ENCODE peak calls at places on chromosome 7, in four cellular contexts. One of them, this sample, is unnamed.

GRCh38 chr7:2980406-2981102 is 63.1 kb downstream of the CARD11 start:
- DNase-seq in endothelial cell of umbilical vein: no peak
- DNase-seq in brain microvascular endothelial cell: no peak
- DNase-seq in cardiac fibroblast: no peak
- DNase-seq in this sample: no peak

GRCh38 chr7:143437568-143437967 is 5.7 kb upstream of the TAS2R60 start:
- DNase-seq in endothelial cell of umbilical vein: peak; percentile 65
- DNase-seq in cardiac fibroblast: no peak
- DNase-seq in brain microvascular endothelial cell: no peak
- DNase-seq in this sample: no peak

GRCh38 chr7:7675686-7676085 is 35.1 kb downstream of the UMAD1 start:
- DNase-seq in endothelial cell of umbilical vein: no peak
- DNase-seq in cardiac fibroblast: no peak
- DNase-seq in brain microvascular endothelial cell: no peak
- DNase-seq in this sample: no peak

GRCh38 chr7:80107278-80107677 is 27.4 kb upstream of the GNAI1 start:
- DNase-seq in brain microvascular endothelial cell: no peak
- DNase-seq in endothelial cell of umbilical vein: peak; percentile 59
- DNase-seq in cardiac fibroblast: no peak
- DNase-seq in this sample: no peak

GRCh38 chr7:127536426-127537152 is 48.8 kb downstream of the GCC1 start:
- DNase-seq in cardiac fibroblast: no peak
- DNase-seq in endothelial cell of umbilical vein: no peak
- DNase-seq in brain microvascular endothelial cell: no peak
- DNase-seq in this sample: peak; percentile 12

GRCh38 chr7:55194522-55194921 is 170.6 kb upstream of the LANCL2 start:
- DNase-seq in endothelial cell of umbilical vein: peak; percentile 46
- DNase-seq in cardiac fibroblast: no peak
- DNase-seq in brain microvascular endothelial cell: no peak
- DNase-seq in this sample: no peak

GRCh38 chr7:17849504-17849903 is 90.8 kb downstream of the SNX13 start:
- DNase-seq in endothelial cell of umbilical vein: no peak
- DNase-seq in cardiac fibroblast: peak; percentile 25
- DNase-seq in brain microvascular endothelial cell: peak; percentile 73
- DNase-seq in this sample: peak; percentile 8

GRCh38 chr7:6162650-6163366 is 109.6 kb downstream of the CYTH3 start:
- DNase-seq in brain microvascular endothelial cell: no peak
- DNase-seq in endothelial cell of umbilical vein: no peak
- DNase-seq in cardiac fibroblast: no peak
- DNase-seq in this sample: no peak

GRCh38 chr7:26699761-26700160 is 164.6 kb downstream of the SKAP2 start:
- DNase-seq in brain microvascular endothelial cell: no peak
- DNase-seq in endothelial cell of umbilical vein: no peak
- DNase-seq in cardiac fibroblast: no peak
- DNase-seq in this sample: no peak

GRCh38 chr7:122965306-122965705 is 30.2 kb downstream of the TAS2R16 start:
- DNase-seq in endothelial cell of umbilical vein: no peak
- DNase-seq in brain microvascular endothelial cell: no peak
- DNase-seq in cardiac fibroblast: no peak
- DNase-seq in this sample: no peak

GRCh38 chr7:55052081-55052480 is 33.3 kb downstream of the EGFR start:
- DNase-seq in endothelial cell of umbilical vein: peak; percentile 41
- DNase-seq in cardiac fibroblast: no peak
- DNase-seq in brain microvascular endothelial cell: peak; percentile 90
- DNase-seq in this sample: no peak

GRCh38 chr7:70568674-70569334 is 563.1 kb upstream of the GALNT17 start:
- DNase-seq in cardiac fibroblast: peak; percentile 6
- DNase-seq in brain microvascular endothelial cell: no peak
- DNase-seq in endothelial cell of umbilical vein: no peak
- DNase-seq in this sample: no peak

GRCh38 chr7:107742678-107743566 is 1.0 kb upstream of the CBLL1 start:
- DNase-seq in endothelial cell of umbilical vein: no peak
- DNase-seq in cardiac fibroblast: no peak
- DNase-seq in brain microvascular endothelial cell: no peak
- DNase-seq in this sample: no peak

GRCh38 chr7:33743594-33743993 is 161.7 kb upstream of the BMPER start:
- DNase-seq in cardiac fibroblast: peak; percentile 98
- DNase-seq in endothelial cell of umbilical vein: no peak
- DNase-seq in brain microvascular endothelial cell: peak; percentile 77
- DNase-seq in this sample: peak; percentile 84

GRCh38 chr7:155251831-155252230 is 45.8 kb upstream of the INSIG1 start:
- DNase-seq in cardiac fibroblast: no peak
- DNase-seq in endothelial cell of umbilical vein: no peak
- DNase-seq in brain microvascular endothelial cell: no peak
- DNase-seq in this sample: no peak

GRCh38 chr7:42489299-42489698 is 252.3 kb upstream of the GLI3 start:
- DNase-seq in brain microvascular endothelial cell: no peak
- DNase-seq in endothelial cell of umbilical vein: no peak
- DNase-seq in cardiac fibroblast: no peak
- DNase-seq in this sample: no peak

GRCh38 chr7:138127996-138128395 is 51.7 kb downstream of the AKR1D1 start:
- DNase-seq in cardiac fibroblast: no peak
- DNase-seq in brain microvascular endothelial cell: no peak
- DNase-seq in endothelial cell of umbilical vein: no peak
- DNase-seq in this sample: no peak

GRCh38 chr7:157979631-157980340 is 607.8 kb downstream of the PTPRN2 start:
- DNase-seq in cardiac fibroblast: no peak
- DNase-seq in endothelial cell of umbilical vein: no peak
- DNase-seq in brain microvascular endothelial cell: no peak
- DNase-seq in this sample: no peak
- TF ChIP-seq CTCF in cardiac fibroblast: no peak
- TF ChIP-seq CTCF in endothelial cell of umbilical vein: no peak
- TF ChIP-seq CTCF in brain microvascular endothelial cell: no peak
- TF ChIP-seq CTCF in this sample: no peak

GRCh38 chr7:140400381-140400780 is 2.1 kb upstream of the SLC37A3 start:
- DNase-seq in endothelial cell of umbilical vein: peak; percentile 18
- DNase-seq in cardiac fibroblast: no peak
- DNase-seq in brain microvascular endothelial cell: no peak
- DNase-seq in this sample: no peak

GRCh38 chr7:140404565-140405080 is 765 bp downstream of the RAB19 start:
- DNase-seq in endothelial cell of umbilical vein: no peak
- DNase-seq in cardiac fibroblast: no peak
- DNase-seq in brain microvascular endothelial cell: no peak
- DNase-seq in this sample: no peak

GRCh38 chr7:140403878-140404564 is at the start of gene RAB19:
- DNase-seq in brain microvascular endothelial cell: no peak
- DNase-seq in cardiac fibroblast: no peak
- DNase-seq in endothelial cell of umbilical vein: no peak
- DNase-seq in this sample: no peak

GRCh38 chr7:140398821-140399220 is 491 bp upstream of the SLC37A3 start:
- DNase-seq in cardiac fibroblast: no peak
- DNase-seq in endothelial cell of umbilical vein: peak; percentile 6
- DNase-seq in brain microvascular endothelial cell: no peak
- DNase-seq in this sample: no peak

DNA sequence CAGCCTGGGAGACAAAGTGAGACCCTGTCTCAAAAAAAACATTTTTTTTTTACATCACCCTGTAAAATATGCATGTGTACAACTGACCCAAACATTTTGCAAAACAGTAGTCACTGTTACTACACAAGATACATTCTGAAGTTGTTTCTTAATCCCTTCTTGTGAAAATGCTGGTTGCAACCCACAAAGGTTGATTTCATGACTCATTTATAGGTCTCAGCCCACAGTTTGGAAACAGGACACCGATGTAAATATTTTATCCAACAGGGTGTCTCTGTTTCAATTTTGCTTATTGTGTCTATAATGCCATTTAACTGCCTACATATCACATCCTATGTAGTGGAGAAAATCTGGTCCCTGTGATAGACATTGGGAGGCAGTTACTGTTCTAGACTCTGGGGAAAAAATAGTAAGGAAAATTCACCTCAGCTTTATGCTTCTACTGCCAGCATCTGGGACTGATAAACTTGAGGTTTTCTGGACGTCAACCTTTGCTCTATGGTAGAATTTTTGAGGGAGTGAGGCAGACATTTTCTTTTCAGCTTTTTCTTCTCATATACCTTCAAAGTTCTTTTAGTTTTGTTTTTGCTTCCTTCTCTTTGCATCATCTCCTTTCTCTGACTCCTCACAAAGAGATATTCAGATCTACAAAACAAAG is 1.6 kb upstream of the RAB19 start:
- DNase-seq in cardiac fibroblast: peak; percentile 56
- DNase-seq in endothelial cell of umbilical vein: no peak
- DNase-seq in brain microvascular endothelial cell: peak; percentile 48
- DNase-seq in this sample: peak; percentile 87
- TF ChIP-seq CTCF in cardiac fibroblast: no peak
- TF ChIP-seq CTCF in endothelial cell of umbilical vein: no peak
- TF ChIP-seq CTCF in brain microvascular endothelial cell: no peak
- TF ChIP-seq CTCF in this sample: no peak

GRCh38 chr7:99928994-99929729 is at the start of gene GJC3:
- DNase-seq in endothelial cell of umbilical vein: peak; percentile 80
- DNase-seq in brain microvascular endothelial cell: peak; percentile 34
- DNase-seq in cardiac fibroblast: peak; percentile 66
- DNase-seq in this sample: peak; percentile 45
- TF ChIP-seq CTCF in endothelial cell of umbilical vein: peak; percentile 22
- TF ChIP-seq CTCF in brain microvascular endothelial cell: peak; percentile 56
- TF ChIP-seq CTCF in cardiac fibroblast: no peak
- TF ChIP-seq CTCF in this sample: peak; percentile 34

DNA sequence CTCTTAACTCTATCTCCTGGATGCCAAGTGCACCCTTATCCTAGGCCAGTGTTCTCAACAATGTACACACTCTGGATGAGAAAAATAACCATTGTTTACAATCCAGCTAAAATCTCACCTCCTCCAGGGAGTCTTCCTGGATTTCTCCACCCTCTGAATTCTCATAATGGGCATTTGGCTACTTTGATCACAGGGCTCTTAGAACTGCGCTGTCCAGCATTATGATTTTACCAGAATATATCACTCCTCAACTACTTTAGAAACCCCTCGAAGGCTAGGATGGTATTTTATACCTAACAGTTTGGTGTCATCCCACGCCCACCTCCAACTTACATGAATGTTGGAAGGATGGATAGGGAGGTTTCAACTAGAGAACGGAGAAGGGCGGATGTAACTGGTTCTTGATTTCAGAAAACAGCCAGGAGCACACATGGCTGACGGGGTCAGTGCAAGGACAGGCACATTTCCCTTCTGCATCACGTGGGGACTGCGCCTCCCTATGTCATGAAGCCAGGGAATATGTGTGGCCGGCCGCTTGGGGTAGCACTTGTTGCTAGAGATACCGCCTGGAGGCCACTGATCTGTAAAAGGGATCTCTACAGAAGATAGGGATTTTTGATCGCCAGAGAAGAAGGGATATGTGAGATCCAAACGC is 1.2 kb upstream of the ATP6V0E2 start:
- DNase-seq in cardiac fibroblast: peak; percentile 77
- DNase-seq in endothelial cell of umbilical vein: peak; percentile 80
- DNase-seq in brain microvascular endothelial cell: peak; percentile 90
- DNase-seq in this sample: peak; percentile 86
- TF ChIP-seq CTCF in cardiac fibroblast: peak; percentile 28
- TF ChIP-seq CTCF in endothelial cell of umbilical vein: no peak
- TF ChIP-seq CTCF in brain microvascular endothelial cell: peak; percentile 44
- TF ChIP-seq CTCF in this sample: peak; percentile 23

GRCh38 chr7:142319970-142320369 is 62.1 kb upstream of the PRSS58 start:
- DNase-seq in brain microvascular endothelial cell: no peak
- DNase-seq in endothelial cell of umbilical vein: no peak
- DNase-seq in cardiac fibroblast: no peak
- DNase-seq in this sample: no peak
- TF ChIP-seq CTCF in brain microvascular endothelial cell: peak; percentile 69
- TF ChIP-seq CTCF in endothelial cell of umbilical vein: peak; percentile 9
- TF ChIP-seq CTCF in cardiac fibroblast: peak; percentile 26
- TF ChIP-seq CTCF in this sample: peak; percentile 16

DNA sequence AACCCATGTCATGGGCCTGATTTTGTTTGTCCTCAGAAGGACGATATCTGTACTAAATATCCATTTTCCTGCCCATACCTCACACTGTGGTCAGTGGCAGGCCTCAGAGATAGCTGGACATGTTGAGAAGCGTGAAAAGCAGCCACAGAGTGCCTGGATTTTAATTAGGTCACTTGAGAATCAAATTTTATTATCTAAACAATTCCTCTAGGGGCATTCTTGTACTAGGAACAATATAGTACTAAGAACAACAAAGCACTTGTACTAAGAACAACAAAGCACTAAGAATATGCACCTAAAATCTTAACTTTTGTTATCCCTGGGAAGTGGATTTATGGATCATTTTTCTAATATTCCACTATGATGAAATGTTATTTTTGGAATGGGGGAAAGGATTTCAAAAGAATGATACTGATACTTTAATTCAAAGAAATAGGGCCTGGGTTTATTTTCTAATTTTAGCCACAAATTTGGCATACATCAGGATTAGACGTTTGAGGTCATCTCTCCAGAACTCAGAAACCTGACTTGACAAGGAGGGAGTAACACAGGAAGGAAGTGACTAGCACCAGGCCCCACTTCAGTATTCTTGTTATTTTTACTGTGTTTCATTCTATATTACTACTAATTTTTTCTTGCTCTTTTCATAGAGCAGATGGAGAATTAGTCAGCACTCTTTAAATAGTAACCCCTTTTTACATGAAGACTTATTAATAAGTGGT is 112.2 kb downstream of the EXOC4 start:
- DNase-seq in brain microvascular endothelial cell: peak; percentile 60
- DNase-seq in cardiac fibroblast: peak; percentile 74
- DNase-seq in endothelial cell of umbilical vein: peak; percentile 86
- DNase-seq in this sample: no peak
- TF ChIP-seq CTCF in brain microvascular endothelial cell: no peak
- TF ChIP-seq CTCF in cardiac fibroblast: no peak
- TF ChIP-seq CTCF in endothelial cell of umbilical vein: no peak
- TF ChIP-seq CTCF in this sample: no peak

GRCh38 chr7:100588438-100588837 is 2.3 kb downstream of the FBXO24 start:
- DNase-seq in endothelial cell of umbilical vein: peak; percentile 41
- DNase-seq in cardiac fibroblast: peak; percentile 41
- DNase-seq in brain microvascular endothelial cell: peak; percentile 25
- DNase-seq in this sample: peak; percentile 46
- TF ChIP-seq CTCF in endothelial cell of umbilical vein: peak; percentile 32
- TF ChIP-seq CTCF in cardiac fibroblast: peak; percentile 45
- TF ChIP-seq CTCF in brain microvascular endothelial cell: peak; percentile 55
- TF ChIP-seq CTCF in this sample: peak; percentile 43

DNA sequence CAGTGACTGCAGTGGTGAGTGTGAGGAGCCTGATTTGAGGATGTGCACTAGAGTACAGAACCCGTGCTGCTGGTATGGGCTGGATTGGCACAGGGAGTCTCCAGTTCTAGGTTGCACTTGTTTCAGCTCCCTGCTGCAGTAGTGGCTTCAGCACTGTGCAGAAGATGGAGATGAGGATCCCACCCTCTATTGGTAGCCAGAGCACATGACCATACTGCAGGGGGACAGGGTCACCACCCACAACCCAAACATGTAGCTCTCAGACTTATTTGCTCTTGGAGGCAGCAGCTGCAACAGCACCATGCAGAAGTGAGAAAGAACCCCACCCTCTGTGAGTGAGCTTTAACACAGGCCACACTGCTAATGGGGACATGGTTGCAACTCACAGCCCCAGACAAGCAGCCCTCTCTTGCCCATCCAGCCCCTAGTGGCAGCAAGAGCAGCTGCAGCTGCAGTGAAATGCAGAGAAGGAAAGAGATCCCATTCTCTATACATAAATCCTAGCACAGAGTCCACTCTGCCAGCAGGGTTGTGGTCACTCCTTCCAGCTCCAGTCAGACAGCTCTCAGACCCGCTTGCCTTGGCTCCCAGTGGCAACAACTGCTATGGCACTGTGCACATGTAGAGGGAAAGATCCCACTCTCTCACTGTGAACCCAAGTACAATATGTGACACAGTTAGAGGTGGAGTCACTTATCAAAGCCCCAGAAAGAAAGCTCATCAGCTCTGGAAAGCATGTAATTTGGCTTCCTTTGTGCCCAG is 51.4 kb upstream of the SCIN start:
- DNase-seq in endothelial cell of umbilical vein: peak; percentile 5
- DNase-seq in brain microvascular endothelial cell: no peak
- DNase-seq in cardiac fibroblast: peak; percentile 4
- DNase-seq in this sample: peak; percentile 13
- TF ChIP-seq CTCF in endothelial cell of umbilical vein: peak; percentile 60
- TF ChIP-seq CTCF in brain microvascular endothelial cell: peak; percentile 81
- TF ChIP-seq CTCF in cardiac fibroblast: peak; percentile 65
- TF ChIP-seq CTCF in this sample: peak; percentile 75

GRCh38 chr7:1555813-1556540 is at the start of gene TMEM184A:
- DNase-seq in endothelial cell of umbilical vein: no peak
- DNase-seq in cardiac fibroblast: no peak
- DNase-seq in brain microvascular endothelial cell: no peak
- DNase-seq in this sample: no peak
- TF ChIP-seq CTCF in endothelial cell of umbilical vein: peak; percentile 16
- TF ChIP-seq CTCF in cardiac fibroblast: peak; percentile 24
- TF ChIP-seq CTCF in brain microvascular endothelial cell: peak; percentile 63
- TF ChIP-seq CTCF in this sample: peak; percentile 29